ENCODE peak calls at places on chromosomes 7 and 10, in eight cellular contexts. Z, Q, N, K, D, F, B and P are unnamed samples.

GRCh38 chr10:1737222-1738061 is at the start of gene ADARB2:
- DNase-seq in D (peak), F (no peak), N (peak), K (no peak), Z (peak), Q (peak), B (peak), P (peak)

GRCh38 chr10:86191166-86191565 is 175.4 kb downstream of the GRID1 start:
- DNase-seq in Q (no peak), F (no peak), Z (no peak), D (no peak), K (no peak), N (no peak), B (no peak), P (no peak)

GRCh38 chr10:102113261-102113955 is 6.8 kb downstream of the LDB1 start:
- DNase-seq in B (no peak), Q (no peak), K (no peak), Z (peak), D (no peak), F (peak), N (no peak), P (no peak)

GRCh38 chr7:128796325-128796724 is 4.6 kb downstream of the CCDC136 start:
- DNase-seq in N (no peak), K (no peak), Q (no peak), B (peak), Z (no peak), D (no peak), F (no peak), P (no peak)

GRCh38 chr7:151632750-151633515 is 113.2 kb upstream of the RHEB start:
- DNase-seq in Q (peak), N (peak), D (peak), F (peak), B (peak), Z (peak), K (peak), P (peak)

GRCh38 chr10:46218921-46219320 is 67.9 kb upstream of the ANTXRL start:
- DNase-seq in Q (peak), F (no peak), Z (no peak), N (no peak), K (no peak), D (no peak), B (no peak), P (no peak)

GRCh38 chr10:26721561-26721960 is 24.1 kb downstream of the PDSS1 start:
- DNase-seq in D (no peak), Z (no peak), Q (no peak), K (no peak), F (peak), N (no peak), B (no peak), P (no peak)

GRCh38 chr10:125023862-125024495 is 82.1 kb downstream of the ZRANB1 start:
- DNase-seq in Q (no peak), K (no peak), N (no peak), F (no peak), Z (no peak), B (no peak), D (no peak), P (no peak)

GRCh38 chr10:50605280-50606270 is 18.2 kb downstream of the SGMS1 start:
- DNase-seq in F (no peak), Z (no peak), B (peak), D (no peak), K (peak), Q (peak), N (no peak), P (no peak)

GRCh38 chr10:20415684-20416083 is 481.4 kb downstream of the NEBL start:
- DNase-seq in K (no peak), Q (no peak), B (peak), F (no peak), N (no peak), Z (no peak), D (no peak), P (no peak)

GRCh38 chr7:81789406-81790139 is 19.7 kb upstream of the HGF start:
- DNase-seq in N (no peak), Z (no peak), B (peak), D (no peak), Q (no peak), F (no peak), K (no peak), P (no peak)

GRCh38 chr7:51059493-51059892 is 257.1 kb downstream of the COBL start:
- DNase-seq in Q (no peak), B (no peak), K (no peak), F (no peak), Z (no peak), N (no peak), D (no peak), P (no peak)

GRCh38 chr7:101518348-101518747 is 110.7 kb downstream of the MYL10 start:
- DNase-seq in Q (no peak), N (no peak), Z (no peak), D (no peak), B (peak), F (no peak), K (no peak), P (no peak)

GRCh38 chr10:21496285-21497176 is 29.0 kb downstream of the SKIDA1 start:
- DNase-seq in B (peak), F (peak), Q (peak), Z (peak), K (no peak), D (peak), N (peak), P (peak)

GRCh38 chr7:98922392-98923107 is 44.2 kb downstream of the TRRAP start:
- DNase-seq in N (no peak), D (no peak), K (peak), F (no peak), Q (no peak), B (peak), Z (no peak), P (no peak)

GRCh38 chr7:28698744-28699291 is 259.3 kb downstream of the TRIL start:
- DNase-seq in B (no peak), Q (no peak), D (no peak), F (no peak), K (no peak), Z (no peak), N (no peak), P (no peak)

GRCh38 chr10:48417374-48417773 is 110.9 kb downstream of the MAPK8 start:
- DNase-seq in Z (no peak), B (no peak), Q (no peak), N (no peak), D (no peak), F (no peak), K (no peak), P (no peak)

GRCh38 chr10:25651534-25651933 is 282.5 kb upstream of the MYO3A start:
- DNase-seq in Q (no peak), F (no peak), D (no peak), B (no peak), Z (no peak), K (no peak), N (no peak), P (no peak)

GRCh38 chr7:27946351-27946750 is 206.4 kb downstream of the TAX1BP1 start:
- DNase-seq in D (no peak), K (no peak), N (no peak), B (no peak), F (no peak), Z (no peak), Q (no peak), P (no peak)

GRCh38 chr7:91112902-91113321 is 151.3 kb upstream of the FZD1 start:
- DNase-seq in Z (no peak), N (no peak), F (no peak), B (peak), Q (no peak), D (no peak), K (no peak), P (no peak)

DNA sequence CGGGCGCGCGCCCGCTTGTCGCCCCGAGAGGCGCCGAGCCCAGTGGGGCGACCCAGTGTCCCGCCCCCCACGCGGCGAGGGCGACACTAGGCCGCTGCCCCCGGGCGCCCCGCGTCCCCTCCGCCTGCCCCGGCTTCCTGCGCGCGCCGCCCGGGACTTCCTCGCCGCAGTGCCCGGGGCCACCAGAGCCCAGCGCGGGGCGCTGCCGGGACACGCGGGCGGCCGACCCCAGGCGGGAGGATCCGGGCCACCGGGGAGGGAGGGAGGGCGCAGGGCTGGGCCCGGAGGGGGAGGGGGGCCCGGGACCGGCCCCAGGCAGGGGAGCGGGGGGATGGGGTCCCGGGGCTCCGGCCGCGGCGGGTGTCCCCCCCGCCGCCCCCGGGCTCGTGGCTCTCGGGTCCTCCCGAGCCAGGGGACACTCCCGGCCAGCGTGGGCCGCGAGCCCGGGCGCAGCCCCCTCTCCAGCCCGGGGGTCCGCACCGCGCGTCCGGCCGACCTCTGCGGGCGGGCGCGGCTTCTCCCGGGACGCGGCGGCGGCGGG is 435 bp upstream of the PWWP2B start:
- DNase-seq in D (peak), N (peak), Z (peak), Q (peak), K (no peak), B (peak), F (peak), P (peak)
- TF ChIP-seq CTCF in D (peak), N (peak), Z (peak), Q (peak), K (no peak), B (peak), F (peak), P (no peak)

GRCh38 chr7:41603985-41604384 is 98.9 kb downstream of the INHBA start:
- DNase-seq in N (no peak), F (no peak), K (no peak), B (no peak), Q (no peak), Z (no peak), D (no peak), P (no peak)

DNA sequence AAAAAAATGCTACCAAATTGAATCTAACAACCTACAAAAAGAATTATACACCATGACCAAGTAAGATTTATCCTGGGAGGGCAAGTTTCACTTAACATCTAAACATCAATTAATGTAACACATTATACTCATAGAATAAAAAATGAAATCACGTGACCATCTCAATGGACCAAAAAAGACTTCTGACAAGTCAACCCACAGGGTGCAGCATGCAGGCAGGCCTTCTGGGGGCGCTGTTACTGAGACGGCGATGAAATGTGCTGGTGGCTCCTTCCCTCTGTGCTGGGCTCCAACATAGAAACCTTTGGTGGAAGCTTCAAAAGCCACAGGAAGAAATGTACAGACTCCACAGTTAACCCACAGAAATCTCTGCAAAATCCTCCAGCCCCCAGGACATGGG is 103.1 kb downstream of the INHBA start:
- DNase-seq in B (no peak), D (peak), Z (peak), K (no peak), Q (no peak), N (peak), F (no peak), P (no peak)
- TF ChIP-seq CTCF in B (peak), D (peak), Z (peak), K (no peak), Q (no peak), N (peak), F (no peak), P (no peak)

GRCh38 chr7:103573479-103574058 is 127.6 kb upstream of the SLC26A5 start:
- DNase-seq in B (peak), N (peak), Z (no peak), F (no peak), D (no peak), K (no peak), Q (peak), P (no peak)
- TF ChIP-seq CTCF in B (peak), N (no peak), Z (peak), F (peak), D (peak), K (peak), Q (peak), P (no peak)

DNA sequence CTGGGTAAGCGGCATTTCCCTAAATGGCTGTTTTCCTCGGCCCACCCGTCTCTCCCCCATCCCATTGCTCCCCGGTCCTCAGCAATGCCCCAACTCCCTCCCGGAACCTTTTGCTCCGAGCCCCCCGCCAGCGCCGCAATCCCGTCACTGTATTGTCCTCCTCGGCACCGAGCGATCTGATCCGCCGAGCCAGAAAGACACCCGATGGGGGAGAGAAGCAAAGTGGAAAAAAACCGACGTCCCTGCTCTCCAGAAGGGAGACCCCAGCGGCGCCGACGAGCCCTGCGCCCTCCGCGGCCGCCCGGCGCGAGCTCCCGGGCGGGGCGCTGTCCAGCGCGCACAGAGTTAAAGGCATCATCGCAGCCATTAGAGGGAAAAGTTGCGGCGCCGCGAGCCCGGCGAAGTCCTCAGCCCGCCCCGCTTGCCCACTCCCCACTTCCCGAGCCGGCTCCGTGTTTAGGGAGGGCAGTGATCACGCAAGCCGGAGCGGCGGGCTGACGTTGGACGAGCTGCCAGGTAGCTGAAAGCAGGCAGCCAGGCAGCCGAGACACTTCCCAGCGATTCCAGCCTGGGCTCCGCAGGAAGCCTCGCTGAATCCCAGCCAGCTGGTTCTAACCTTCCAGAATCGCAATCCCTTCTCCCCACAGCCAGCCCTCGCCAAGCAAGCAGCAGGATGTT is at the start of gene VSTM2A:
- DNase-seq in B (peak), Z (peak), D (peak), K (no peak), N (peak), Q (no peak), F (no peak), P (no peak)
- TF ChIP-seq CTCF in B (no peak), Z (peak), D (no peak), K (no peak), N (no peak), Q (no peak), F (no peak), P (no peak)

GRCh38 chr7:130732980-130733865 is 784 bp downstream of the KLF14 start:
- DNase-seq in Z (peak), B (peak), Q (peak), K (no peak), N (peak), F (no peak), D (no peak), P (peak)
- TF ChIP-seq CTCF in Z (peak), B (no peak), Q (peak), K (no peak), N (no peak), F (no peak), D (no peak), P (no peak)

GRCh38 chr10:55174419-55174818 is 373.4 kb upstream of the PCDH15 start:
- DNase-seq in K (no peak), D (no peak), N (peak), B (no peak), F (no peak), Q (no peak), Z (peak), P (no peak)
- TF ChIP-seq CTCF in K (no peak), D (no peak), N (peak), B (peak), F (no peak), Q (no peak), Z (peak), P (no peak)

DNA sequence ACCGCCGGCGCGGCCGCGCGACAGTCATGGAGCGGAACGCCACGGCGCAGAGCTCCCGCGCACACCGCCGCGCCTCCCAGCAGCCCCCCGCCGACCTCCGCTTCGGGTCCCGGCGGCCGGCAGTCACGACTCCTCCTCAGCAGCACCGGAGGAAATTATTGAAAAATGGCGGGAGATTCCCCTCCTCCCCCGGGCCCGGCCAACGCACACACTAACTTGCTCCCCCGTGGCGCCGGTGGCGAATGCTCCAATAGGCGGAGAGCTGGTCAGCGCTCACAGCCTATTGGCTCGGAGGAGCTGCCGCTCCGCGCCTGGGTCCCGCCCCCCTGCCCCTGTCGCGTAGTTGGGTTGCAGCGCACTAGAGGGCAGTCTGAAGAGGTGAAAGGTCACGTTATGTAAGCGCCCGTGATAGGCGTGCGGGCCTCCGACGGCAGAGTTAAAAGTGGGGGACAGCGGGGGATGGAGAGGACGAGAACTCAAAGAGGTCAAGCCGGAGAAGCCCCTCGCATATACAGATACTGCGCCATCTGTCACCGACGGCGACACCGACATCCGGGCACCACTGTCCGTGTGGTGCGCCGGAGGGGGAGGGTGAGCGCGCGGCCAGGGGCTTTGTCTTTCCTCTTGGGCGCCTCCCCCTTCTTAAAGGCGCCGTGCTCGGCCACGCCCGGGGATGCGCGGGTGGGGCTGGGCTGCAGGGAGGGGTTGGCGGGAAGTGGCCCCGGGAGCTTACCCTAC is at the start of gene BAZ1B:
- DNase-seq in N (peak), F (peak), B (peak), Z (peak), D (peak), K (peak), Q (peak), P (peak)
- TF ChIP-seq CTCF in N (no peak), F (no peak), B (peak), Z (peak), D (no peak), K (peak), Q (no peak), P (no peak)

DNA sequence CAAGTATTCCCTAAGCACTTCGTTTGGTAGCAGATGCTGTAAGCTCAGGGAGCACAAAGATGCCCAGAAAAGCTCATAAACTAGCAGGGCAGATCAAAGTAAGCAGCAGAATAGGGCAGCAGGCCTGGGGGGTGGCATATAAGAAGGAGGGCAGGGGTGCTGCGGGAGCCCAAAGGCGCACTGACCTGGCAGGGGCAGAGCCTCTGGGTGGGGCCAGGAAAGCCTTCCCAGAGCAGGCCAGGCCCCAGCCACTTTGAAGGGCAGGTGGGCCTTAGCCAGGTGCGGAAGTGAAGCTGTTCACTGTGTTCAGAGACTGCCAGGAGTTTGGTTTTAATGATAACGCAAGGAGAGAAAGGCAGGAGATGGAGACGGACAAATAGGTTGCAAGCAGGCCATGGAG is 3.9 kb downstream of the GDF10 start:
- DNase-seq in Z (no peak), F (no peak), Q (no peak), K (no peak), N (no peak), D (no peak), B (no peak), P (no peak)
- TF ChIP-seq CTCF in Z (no peak), F (no peak), Q (no peak), K (no peak), N (no peak), D (no peak), B (no peak), P (no peak)

GRCh38 chr7:93378131-93378530 is 146.0 kb downstream of the VPS50 start:
- DNase-seq in D (no peak), B (no peak), Q (no peak), K (no peak), Z (no peak), N (no peak), F (no peak), P (no peak)

GRCh38 chr7:93375603-93376002 is 143.4 kb downstream of the VPS50 start:
- DNase-seq in B (no peak), K (no peak), N (no peak), Z (no peak), D (no peak), F (no peak), Q (no peak), P (no peak)

GRCh38 chr7:93373537-93373936 is 141.4 kb downstream of the VPS50 start:
- DNase-seq in K (no peak), Q (no peak), B (no peak), F (no peak), N (no peak), D (no peak), Z (no peak), P (no peak)

GRCh38 chr7:93374345-93374940 is 142.3 kb downstream of the VPS50 start:
- DNase-seq in B (peak), Q (peak), D (no peak), K (no peak), N (peak), F (no peak), Z (no peak), P (no peak)
- TF ChIP-seq CTCF in B (peak), Q (peak), D (peak), K (no peak), N (peak), F (peak), Z (peak), P (peak)